ENCODE peak calls at places on chromosomes 6 and 20, in five cellular contexts. One of them, this sample, is unnamed.

GRCh38 chr6:170092826-170093225 is 198.1 kb downstream of the DLL1 start:
- DNase-seq in transverse colon: no peak
- DNase-seq in astrocyte of the cerebellum: no peak
- DNase-seq in foreskin fibroblast: no peak
- DNase-seq in HCT116: no peak
- DNase-seq in this sample: no peak

GRCh38 chr6:6810727-6811126 is 222.2 kb downstream of the LY86 start:
- DNase-seq in transverse colon: peak; percentile 20
- DNase-seq in HCT116: no peak
- DNase-seq in astrocyte of the cerebellum: no peak
- DNase-seq in foreskin fibroblast: no peak
- DNase-seq in this sample: no peak

GRCh38 chr6:33205172-33206026 is 944 bp downstream of the HSD17B8 start:
- DNase-seq in astrocyte of the cerebellum: no peak
- DNase-seq in HCT116: peak; percentile 55
- DNase-seq in transverse colon: no peak
- DNase-seq in foreskin fibroblast: peak; percentile 49
- DNase-seq in this sample: no peak

GRCh38 chr20:20797521-20798310 is 85.3 kb upstream of the RALGAPA2 start:
- DNase-seq in foreskin fibroblast: no peak
- DNase-seq in HCT116: no peak
- DNase-seq in astrocyte of the cerebellum: no peak
- DNase-seq in transverse colon: no peak
- DNase-seq in this sample: no peak

GRCh38 chr6:4102687-4103244 is 23.8 kb upstream of the FAM217A start:
- DNase-seq in foreskin fibroblast: no peak
- DNase-seq in transverse colon: no peak
- DNase-seq in HCT116: no peak
- DNase-seq in astrocyte of the cerebellum: no peak
- DNase-seq in this sample: no peak

GRCh38 chr20:48630342-48631075 is 197.3 kb downstream of the PREX1 start:
- DNase-seq in transverse colon: no peak
- DNase-seq in foreskin fibroblast: no peak
- DNase-seq in astrocyte of the cerebellum: no peak
- DNase-seq in HCT116: no peak
- DNase-seq in this sample: no peak

GRCh38 chr20:12847862-12848261 is 160.9 kb upstream of the SPTLC3 start:
- DNase-seq in HCT116: no peak
- DNase-seq in foreskin fibroblast: no peak
- DNase-seq in transverse colon: no peak
- DNase-seq in astrocyte of the cerebellum: peak; percentile 2
- DNase-seq in this sample: no peak

GRCh38 chr6:166045173-166045957 is 122.3 kb downstream of the TBXT start:
- DNase-seq in transverse colon: no peak
- DNase-seq in HCT116: no peak
- DNase-seq in astrocyte of the cerebellum: no peak
- DNase-seq in foreskin fibroblast: peak; percentile 17
- DNase-seq in this sample: no peak

GRCh38 chr20:10769700-10770099 is 95.9 kb upstream of the JAG1 start:
- DNase-seq in HCT116: no peak
- DNase-seq in foreskin fibroblast: no peak
- DNase-seq in transverse colon: no peak
- DNase-seq in astrocyte of the cerebellum: no peak
- DNase-seq in this sample: no peak

GRCh38 chr6:56370127-56370540 is 122.8 kb upstream of the COL21A1 start:
- DNase-seq in foreskin fibroblast: peak; percentile 88
- DNase-seq in transverse colon: peak; percentile 68
- DNase-seq in HCT116: peak; percentile 76
- DNase-seq in astrocyte of the cerebellum: no peak
- DNase-seq in this sample: peak; percentile 58

GRCh38 chr6:73062121-73062520 is 163.2 kb downstream of the KHDC1L start:
- DNase-seq in astrocyte of the cerebellum: no peak
- DNase-seq in foreskin fibroblast: peak; percentile 48
- DNase-seq in HCT116: no peak
- DNase-seq in transverse colon: no peak
- DNase-seq in this sample: no peak

GRCh38 chr6:135497412-135498177 is at the start of gene AHI1:
- DNase-seq in astrocyte of the cerebellum: peak; percentile 82
- DNase-seq in foreskin fibroblast: peak; percentile 98
- DNase-seq in transverse colon: peak; percentile 95
- DNase-seq in HCT116: peak; percentile 85
- DNase-seq in this sample: peak; percentile 93

GRCh38 chr6:168115748-168116445 is 36.9 kb upstream of the FRMD1 start:
- DNase-seq in HCT116: no peak
- DNase-seq in transverse colon: no peak
- DNase-seq in foreskin fibroblast: no peak
- DNase-seq in astrocyte of the cerebellum: no peak
- DNase-seq in this sample: no peak

GRCh38 chr6:29631860-29632731 is 887 bp downstream of the GABBR1 start:
- DNase-seq in foreskin fibroblast: peak; percentile 84
- DNase-seq in HCT116: no peak
- DNase-seq in astrocyte of the cerebellum: no peak
- DNase-seq in transverse colon: peak; percentile 69
- DNase-seq in this sample: peak; percentile 46

GRCh38 chr6:43669050-43669921 is 18.3 kb downstream of the MRPS18A start:
- DNase-seq in foreskin fibroblast: peak; percentile 78
- DNase-seq in HCT116: no peak
- DNase-seq in transverse colon: no peak
- DNase-seq in astrocyte of the cerebellum: no peak
- DNase-seq in this sample: peak; percentile 41

GRCh38 chr20:17654649-17655285 is 27.3 kb downstream of the RRBP1 start:
- DNase-seq in astrocyte of the cerebellum: no peak
- DNase-seq in transverse colon: peak; percentile 52
- DNase-seq in HCT116: no peak
- DNase-seq in foreskin fibroblast: peak; percentile 80
- DNase-seq in this sample: no peak

GRCh38 chr6:9458424-9458823 is 956.5 kb downstream of the TFAP2A start:
- DNase-seq in foreskin fibroblast: no peak
- DNase-seq in astrocyte of the cerebellum: no peak
- DNase-seq in HCT116: no peak
- DNase-seq in transverse colon: no peak
- DNase-seq in this sample: no peak

GRCh38 chr6:166318227-166318626 is 10.0 kb upstream of the PRR18 start:
- DNase-seq in foreskin fibroblast: no peak
- DNase-seq in transverse colon: no peak
- DNase-seq in HCT116: no peak
- DNase-seq in astrocyte of the cerebellum: no peak
- DNase-seq in this sample: no peak

GRCh38 chr6:56642366-56643261 is at the start of gene DST:
- DNase-seq in transverse colon: no peak
- DNase-seq in astrocyte of the cerebellum: peak; percentile 92
- DNase-seq in foreskin fibroblast: peak; percentile 95
- DNase-seq in HCT116: no peak
- DNase-seq in this sample: no peak

DNA sequence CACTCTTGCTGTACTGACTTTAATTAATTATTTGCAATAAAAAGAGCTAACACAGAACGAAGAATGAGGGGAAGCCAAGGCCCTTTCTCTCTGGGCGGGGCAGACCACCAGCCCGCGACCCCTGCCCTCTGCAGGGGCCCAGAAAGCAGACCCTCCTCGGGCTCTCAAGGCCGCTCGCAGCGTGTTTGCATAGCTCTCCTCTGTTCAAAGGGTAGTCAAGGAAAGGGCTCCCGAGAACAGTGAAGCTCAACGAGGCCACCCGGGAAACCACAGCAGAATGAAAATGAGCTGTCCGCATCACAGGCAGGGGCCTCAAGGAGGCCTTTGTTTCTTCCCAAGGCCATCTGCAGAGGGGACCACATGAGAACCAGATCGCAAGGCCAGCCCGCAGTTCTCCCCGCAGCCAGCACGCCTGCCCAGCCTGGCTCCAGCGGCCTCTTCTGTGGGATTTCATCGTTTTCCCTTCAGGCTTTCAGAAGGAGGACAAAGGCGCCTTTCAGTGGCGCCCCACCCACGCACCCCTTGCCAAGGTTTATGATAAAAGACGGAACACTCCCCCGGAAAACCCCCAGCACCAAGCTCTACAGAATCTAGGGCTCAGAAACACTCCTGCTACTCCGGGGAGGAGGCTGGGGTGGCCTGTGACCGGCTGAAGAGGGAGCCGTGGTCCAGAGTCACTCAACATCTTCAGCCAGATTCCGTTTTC is 25.3 kb downstream of the ACSS1 start:
- DNase-seq in HCT116: no peak
- DNase-seq in foreskin fibroblast: no peak
- DNase-seq in transverse colon: peak; percentile 52
- DNase-seq in astrocyte of the cerebellum: no peak
- DNase-seq in this sample: no peak
- TF ChIP-seq CTCF in HCT116: no peak
- TF ChIP-seq CTCF in foreskin fibroblast: no peak
- TF ChIP-seq CTCF in transverse colon: no peak
- TF ChIP-seq CTCF in astrocyte of the cerebellum: no peak
- TF ChIP-seq CTCF in this sample: no peak

GRCh38 chr6:154429711-154430110 is 73.1 kb upstream of the IPCEF1 start:
- DNase-seq in transverse colon: no peak
- DNase-seq in astrocyte of the cerebellum: no peak
- DNase-seq in HCT116: no peak
- DNase-seq in foreskin fibroblast: no peak
- DNase-seq in this sample: no peak

GRCh38 chr6:154425034-154425433 is 68.4 kb upstream of the IPCEF1 start:
- DNase-seq in foreskin fibroblast: no peak
- DNase-seq in transverse colon: no peak
- DNase-seq in astrocyte of the cerebellum: no peak
- DNase-seq in HCT116: no peak
- DNase-seq in this sample: no peak

GRCh38 chr6:154428892-154429291 is 72.3 kb upstream of the IPCEF1 start:
- DNase-seq in HCT116: no peak
- DNase-seq in foreskin fibroblast: peak; percentile 70
- DNase-seq in transverse colon: no peak
- DNase-seq in astrocyte of the cerebellum: no peak
- DNase-seq in this sample: no peak

GRCh38 chr6:154427425-154427824 is 70.8 kb upstream of the IPCEF1 start:
- DNase-seq in astrocyte of the cerebellum: no peak
- DNase-seq in transverse colon: no peak
- DNase-seq in foreskin fibroblast: no peak
- DNase-seq in HCT116: no peak
- DNase-seq in this sample: no peak

GRCh38 chr6:154426997-154427396 is 70.4 kb upstream of the IPCEF1 start:
- DNase-seq in transverse colon: no peak
- DNase-seq in astrocyte of the cerebellum: no peak
- DNase-seq in foreskin fibroblast: no peak
- DNase-seq in HCT116: no peak
- DNase-seq in this sample: no peak
- TF ChIP-seq CTCF in transverse colon: no peak
- TF ChIP-seq CTCF in astrocyte of the cerebellum: no peak
- TF ChIP-seq CTCF in foreskin fibroblast: no peak
- TF ChIP-seq CTCF in HCT116: no peak
- TF ChIP-seq CTCF in this sample: no peak

DNA sequence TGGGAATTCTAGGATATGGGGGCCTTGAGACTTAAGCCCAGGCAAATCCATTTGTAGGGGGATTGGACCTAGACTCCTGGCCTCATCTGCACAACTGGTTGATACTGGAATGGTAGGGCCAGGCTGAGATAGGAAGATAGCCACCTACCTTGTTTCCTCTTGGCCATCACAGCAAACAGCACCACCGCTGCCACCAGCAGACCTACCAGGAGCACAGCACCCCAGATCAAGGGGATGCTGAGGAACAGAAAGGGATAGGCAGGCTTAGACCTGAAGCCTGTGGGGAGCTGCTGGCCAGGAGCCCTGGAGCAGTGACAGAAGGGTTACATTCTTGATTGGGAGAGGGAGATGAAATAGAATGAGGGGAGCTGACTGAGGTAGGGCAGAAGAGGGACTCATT is 3.5 kb downstream of the TREML1 start:
- DNase-seq in foreskin fibroblast: no peak
- DNase-seq in transverse colon: no peak
- DNase-seq in astrocyte of the cerebellum: no peak
- DNase-seq in HCT116: no peak
- DNase-seq in this sample: no peak
- TF ChIP-seq CTCF in foreskin fibroblast: no peak
- TF ChIP-seq CTCF in transverse colon: no peak
- TF ChIP-seq CTCF in astrocyte of the cerebellum: no peak
- TF ChIP-seq CTCF in HCT116: no peak
- TF ChIP-seq CTCF in this sample: no peak

GRCh38 chr6:133921249-133921859 is 31.7 kb upstream of the TBPL1 start:
- DNase-seq in HCT116: peak; percentile 68
- DNase-seq in foreskin fibroblast: peak; percentile 90
- DNase-seq in astrocyte of the cerebellum: peak; percentile 72
- DNase-seq in transverse colon: peak; percentile 85
- DNase-seq in this sample: peak; percentile 80
- TF ChIP-seq CTCF in HCT116: peak; percentile 85
- TF ChIP-seq CTCF in foreskin fibroblast: peak; percentile 93
- TF ChIP-seq CTCF in astrocyte of the cerebellum: peak; percentile 91
- TF ChIP-seq CTCF in transverse colon: peak; percentile 60
- TF ChIP-seq CTCF in this sample: peak; percentile 58

This sample was measured in adrenal gland.